ENCODE peak calls at places on chromosomes 7 and 10, in four cellular contexts. I, M, J and U are unnamed samples.

GRCh38 chr10:7797582-7797981 is 9.6 kb downstream of the ATP5F1C start:
- DNase-seq in I (no peak), M (no peak), J (peak), U (no peak)

GRCh38 chr10:20956843-20957242 is 59.7 kb upstream of the NEBL start:
- DNase-seq in I (no peak), M (no peak), J (no peak), U (no peak)

GRCh38 chr10:71072820-71073205 is 139.6 kb upstream of the UNC5B start:
- DNase-seq in I (no peak), M (no peak), J (no peak), U (no peak)

GRCh38 chr7:136869991-136870798 is 1.7 kb downstream of the CHRM2 start:
- DNase-seq in I (no peak), M (no peak), J (no peak), U (no peak)

GRCh38 chr7:77867208-77867915 is 68.8 kb downstream of the PHTF2 start:
- DNase-seq in I (no peak), M (no peak), J (no peak), U (no peak)

GRCh38 chr10:14971867-14972448 is 12.8 kb downstream of the MEIG1 start:
- DNase-seq in I (peak), M (no peak), J (peak), U (no peak)

GRCh38 chr10:3699896-3700295 is 85.1 kb downstream of the KLF6 start:
- DNase-seq in I (no peak), M (no peak), J (no peak), U (no peak)

GRCh38 chr10:17453035-17453376 is 1.4 kb downstream of the ST8SIA6 start:
- DNase-seq in I (no peak), M (no peak), J (no peak), U (no peak)

GRCh38 chr7:135159359-135160087 is 11.0 kb downstream of the CYREN start:
- DNase-seq in I (no peak), M (no peak), J (no peak), U (no peak)

GRCh38 chr10:93039721-93040120 is 20.9 kb upstream of the CYP26C1 start:
- DNase-seq in I (peak), M (peak), J (peak), U (no peak)

GRCh38 chr7:95527033-95527775 is 41.5 kb downstream of the ASB4 start:
- DNase-seq in I (peak), M (no peak), J (peak), U (peak)

GRCh38 chr7:121544726-121545125 is 148.6 kb upstream of the FAM3C start:
- DNase-seq in I (no peak), M (no peak), J (no peak), U (no peak)

GRCh38 chr7:152849128-152849527 is 89.6 kb downstream of the ACTR3B start:
- DNase-seq in I (no peak), M (no peak), J (no peak), U (no peak)

GRCh38 chr10:105974803-105975456 is 1189.6 kb downstream of the SORCS1 start:
- DNase-seq in I (no peak), M (no peak), J (no peak), U (no peak)

GRCh38 chr10:110671788-110672579 is 27.8 kb downstream of the RBM20 start:
- DNase-seq in I (peak), M (peak), J (peak), U (peak)

GRCh38 chr10:60384708-60385398 is 4.8 kb downstream of the ANK3 start:
- DNase-seq in I (no peak), M (no peak), J (no peak), U (no peak)

GRCh38 chr7:22194633-22195273 is 162.2 kb downstream of the RAPGEF5 start:
- DNase-seq in I (no peak), M (no peak), J (no peak), U (no peak)

GRCh38 chr7:77838929-77839491 is 40.4 kb downstream of the PHTF2 start:
- DNase-seq in I (no peak), M (no peak), J (peak), U (no peak)

GRCh38 chr10:6135589-6136168 is 46.8 kb downstream of the RBM17 start:
- DNase-seq in I (no peak), M (no peak), J (no peak), U (no peak)

GRCh38 chr10:127145173-127145572 is 51.2 kb downstream of the INSYN2A start:
- DNase-seq in I (no peak), M (no peak), J (no peak), U (no peak)

GRCh38 chr10:64113796-64114195 is 592.6 kb downstream of the REEP3 start:
- DNase-seq in I (no peak), M (no peak), J (no peak), U (no peak)

GRCh38 chr7:133771778-133772421 is 355.2 kb upstream of the LRGUK start:
- DNase-seq in I (no peak), M (no peak), J (no peak), U (no peak)

GRCh38 chr7:150388709-150389531 is 9.8 kb downstream of the ZNF775 start:
- DNase-seq in I (peak), M (no peak), J (no peak), U (no peak)

GRCh38 chr7:7536396-7537019 is 835 bp upstream of the COL28A1 start:
- DNase-seq in I (no peak), M (no peak), J (no peak), U (no peak)

GRCh38 chr10:87794285-87794684 is 23.7 kb downstream of the ATAD1 start:
- DNase-seq in I (no peak), M (peak), J (no peak), U (no peak)

GRCh38 chr10:58291538-58292174 is 22.7 kb downstream of the CISD1 start:
- DNase-seq in I (peak), M (no peak), J (peak), U (no peak)

GRCh38 chr7:83466956-83467355 is 182.0 kb downstream of the SEMA3E start:
- DNase-seq in I (no peak), M (no peak), J (no peak), U (no peak)

GRCh38 chr10:59234814-59235429 is 58.5 kb downstream of the PHYHIPL start:
- DNase-seq in I (peak), M (no peak), J (peak), U (no peak)

GRCh38 chr7:17769918-17770317 is 170.4 kb downstream of the SNX13 start:
- DNase-seq in I (peak), M (no peak), J (peak), U (peak)

GRCh38 chr10:44060719-44061118 is 324.2 kb downstream of the CXCL12 start:
- DNase-seq in I (no peak), M (no peak), J (no peak), U (no peak)

GRCh38 chr7:108824840-108825540 is 255.3 kb downstream of the DNAJB9 start:
- DNase-seq in I (no peak), M (no peak), J (no peak), U (no peak)

GRCh38 chr10:290026-290725 is 154.9 kb downstream of the ZMYND11 start:
- DNase-seq in I (no peak), M (no peak), J (no peak), U (no peak)

GRCh38 chr7:19061331-19061730 is 56.1 kb downstream of the TWIST1 start:
- DNase-seq in I (no peak), M (no peak), J (no peak), U (no peak)

GRCh38 chr10:68284007-68284406 is 47.9 kb upstream of the HNRNPH3 start:
- DNase-seq in I (no peak), M (no peak), J (no peak), U (no peak)

GRCh38 chr10:103855852-103856496 is 598 bp upstream of the SH3PXD2A start:
- DNase-seq in I (no peak), M (no peak), J (no peak), U (no peak)

GRCh38 chr10:17861760-17862159 is 52.6 kb downstream of the MRC1 start:
- DNase-seq in I (no peak), M (no peak), J (no peak), U (no peak)

GRCh38 chr7:84195295-84196006 is 862 bp upstream of the SEMA3A start:
- DNase-seq in I (no peak), M (no peak), J (no peak), U (no peak)

GRCh38 chr7:124489925-124490324 is 275.7 kb downstream of the GPR37 start:
- DNase-seq in I (no peak), M (no peak), J (no peak), U (no peak)

GRCh38 chr10:51743146-51743545 is 43.8 kb upstream of the CSTF2T start:
- DNase-seq in I (no peak), M (peak), J (no peak), U (no peak)

GRCh38 chr10:74056081-74056818 is 58.3 kb downstream of the VCL start:
- DNase-seq in I (no peak), M (peak), J (peak), U (no peak)
- TF ChIP-seq POLR2AphosphoS5 in I (no peak), M (no peak), J (no peak), U (no peak)

DNA sequence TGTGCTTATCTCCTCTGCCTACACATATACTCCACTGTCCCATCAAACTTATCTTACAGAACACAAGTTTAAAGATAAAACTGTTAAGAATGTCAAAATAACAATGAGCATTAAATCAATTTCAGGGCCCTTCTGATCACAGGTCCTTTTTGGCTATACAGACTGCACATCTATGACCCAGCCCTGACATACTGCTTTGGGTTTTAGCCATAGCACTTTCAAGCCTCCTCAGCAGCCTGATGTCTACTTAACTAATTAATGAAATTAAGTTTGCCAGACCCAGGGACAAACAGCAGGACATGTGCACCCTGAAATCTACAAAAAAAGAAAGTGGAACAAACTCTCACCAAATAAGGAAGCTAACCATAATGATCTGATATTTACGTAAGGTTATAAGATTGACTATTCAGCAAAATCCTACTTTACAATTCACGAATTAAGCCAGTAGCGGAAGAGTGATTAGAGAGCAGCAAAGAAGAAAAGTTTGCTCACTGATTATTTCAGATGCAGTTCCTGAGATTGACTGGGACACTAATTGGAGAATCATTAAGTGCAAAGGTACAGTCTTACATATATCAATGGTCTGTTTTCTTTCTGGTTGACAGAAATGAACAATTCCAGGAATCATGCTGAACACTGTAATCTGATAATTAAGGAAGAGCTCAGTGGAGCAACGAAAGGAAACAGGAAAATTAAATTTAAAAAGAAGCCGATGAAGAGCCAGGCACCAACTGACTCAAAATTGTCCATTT is 669.3 kb upstream of the LRRN3 start:
- DNase-seq in I (no peak), M (no peak), J (no peak), U (no peak)
- TF ChIP-seq SPI1 in I (no peak), M (no peak), J (no peak), U (no peak)

GRCh38 chr10:100359529-100360150 is 12.6 kb downstream of the SCD start:
- DNase-seq in I (no peak), M (no peak), J (no peak), U (no peak)

GRCh38 chr10:100359030-100359432 is 12.0 kb downstream of the SCD start:
- DNase-seq in I (no peak), M (no peak), J (peak), U (no peak)

GRCh38 chr10:100356067-100357017 is 9.3 kb downstream of the SCD start:
- DNase-seq in I (no peak), M (no peak), J (no peak), U (no peak)

GRCh38 chr10:100355069-100355468 is 8.0 kb downstream of the SCD start:
- DNase-seq in I (no peak), M (no peak), J (no peak), U (no peak)

DNA sequence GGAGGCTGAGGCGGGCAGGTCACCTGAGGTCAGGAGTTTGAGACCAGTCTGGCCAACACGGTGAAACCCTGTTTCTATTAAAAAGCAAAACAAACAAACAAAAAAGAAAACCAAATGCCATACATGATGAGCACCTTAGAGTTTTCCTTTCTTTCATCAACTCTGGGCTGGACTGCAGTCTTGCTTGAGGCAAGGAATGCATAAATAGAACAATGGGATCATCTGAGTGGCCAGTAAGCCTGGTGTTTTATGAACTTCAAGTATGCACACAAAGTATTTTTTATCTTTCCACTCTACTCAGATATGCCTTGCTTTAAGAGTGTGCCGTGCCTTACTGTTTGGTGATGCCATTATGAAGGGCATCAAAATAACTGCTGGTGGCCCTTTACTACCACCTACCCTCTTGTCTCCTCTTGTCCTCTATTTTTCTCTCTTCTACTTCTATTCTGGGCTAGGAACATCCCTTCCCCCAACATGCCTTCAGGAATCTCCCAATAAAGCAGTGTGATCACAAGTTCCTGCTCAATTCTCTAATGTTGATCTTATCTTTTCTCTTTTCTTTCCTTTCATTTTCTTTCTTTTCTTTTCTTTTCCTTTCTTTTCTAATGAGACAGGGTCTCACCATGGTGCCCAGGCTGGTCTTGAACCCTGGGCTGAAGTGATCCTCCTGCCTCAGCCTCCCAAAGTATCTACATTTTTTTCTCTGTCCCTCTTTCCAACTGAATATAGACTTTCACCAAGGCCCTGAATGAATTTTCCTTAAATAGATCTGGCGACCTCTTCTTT is 10.2 kb downstream of the SCD start:
- DNase-seq in I (no peak), M (no peak), J (no peak), U (no peak)
- TF ChIP-seq POLR2AphosphoS5 in I (peak), M (no peak), J (no peak), U (no peak)

GRCh38 chr10:120313715-120314114 is 143.3 kb upstream of the PLPP4 start:
- DNase-seq in I (no peak), M (no peak), J (no peak), U (no peak)
- TF ChIP-seq SPI1 in I (no peak), M (no peak), J (no peak), U (no peak)

DNA sequence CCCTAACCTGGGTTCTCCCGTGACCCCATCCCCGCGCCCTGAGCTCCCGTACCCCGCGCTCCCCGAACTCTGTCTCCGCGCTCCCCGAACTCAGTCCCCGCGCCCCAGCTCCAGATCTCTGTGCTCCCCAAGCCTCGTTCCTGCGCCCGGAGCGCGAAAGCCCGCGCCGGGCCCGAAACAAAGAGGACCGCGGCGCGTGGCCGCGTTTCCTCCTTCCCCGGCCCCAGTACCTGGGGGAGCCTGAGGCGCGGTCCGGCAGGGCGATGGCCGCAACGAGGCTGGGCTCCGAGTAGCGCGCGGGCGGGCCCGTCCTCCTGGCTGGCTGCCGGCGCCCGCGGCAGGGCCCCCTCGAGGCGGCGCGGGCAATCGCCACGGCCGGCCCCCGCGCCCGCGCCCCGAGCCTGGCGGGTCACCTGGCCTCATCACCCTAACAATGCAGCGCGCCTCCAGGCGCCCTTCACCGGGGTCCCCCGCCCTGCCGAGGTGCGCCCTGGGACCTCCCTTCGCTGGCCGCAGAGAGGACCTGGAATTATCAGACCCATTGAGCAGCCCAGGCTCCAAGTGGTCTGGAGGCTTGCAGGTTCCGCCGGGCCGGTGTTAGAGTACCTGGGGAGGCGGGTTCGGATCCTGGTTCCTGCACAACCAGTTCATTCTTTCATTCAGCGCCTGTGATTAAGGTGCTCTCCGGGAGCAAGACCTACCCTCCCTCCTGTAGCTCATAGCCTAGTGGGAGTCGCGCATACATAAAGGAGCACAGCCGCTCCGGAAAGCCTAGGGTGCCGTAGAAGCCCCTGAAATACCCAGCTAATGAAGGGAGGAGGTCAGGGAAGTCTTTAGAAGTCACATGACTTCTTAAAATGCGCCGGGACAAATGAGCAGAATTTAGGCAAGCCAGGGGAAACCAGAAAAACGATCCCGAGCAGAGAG is at the start of gene TNS3:
- DNase-seq in I (no peak), M (no peak), J (no peak), U (no peak)
- TF ChIP-seq POLR2AphosphoS5 in I (no peak), M (no peak), J (no peak), U (no peak)

GRCh38 chr7:139427029-139427420 is 56.4 kb downstream of the KLRG2 start:
- DNase-seq in I (no peak), M (no peak), J (no peak), U (no peak)

GRCh38 chr7:139427788-139428187 is 55.7 kb downstream of the KLRG2 start:
- DNase-seq in I (no peak), M (no peak), J (no peak), U (no peak)

GRCh38 chr7:139430443-139430842 is 53.0 kb downstream of the KLRG2 start:
- DNase-seq in I (no peak), M (no peak), J (no peak), U (no peak)

GRCh38 chr7:139431459-139431858 is 52.0 kb downstream of the KLRG2 start:
- DNase-seq in I (no peak), M (no peak), J (no peak), U (no peak)

DNA sequence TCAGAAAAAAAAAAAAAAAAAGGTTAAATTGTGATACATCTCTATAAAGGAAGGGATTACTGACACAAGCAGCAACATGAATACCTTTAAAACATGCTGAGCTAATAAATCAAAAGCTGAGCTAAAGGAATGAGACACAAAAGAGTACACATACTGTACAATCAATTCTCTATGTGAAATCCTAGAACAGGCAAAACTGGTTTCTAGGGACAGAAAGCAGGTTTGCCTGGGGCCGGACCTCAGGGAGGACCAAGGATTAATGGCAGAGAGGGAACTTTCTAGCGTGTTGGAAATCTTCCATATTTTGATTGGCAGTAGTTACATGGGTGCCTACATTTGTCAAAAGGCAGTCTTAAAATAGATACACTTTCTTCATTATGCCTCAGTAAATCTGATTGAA is 52.5 kb downstream of the KLRG2 start:
- DNase-seq in I (no peak), M (no peak), J (no peak), U (no peak)
- TF ChIP-seq SPI1 in I (no peak), M (no peak), J (no peak), U (no peak)